ENCODE peak calls at places on chromosome 13, in five cellular contexts. Z, X, A, O and V are unnamed samples.

GRCh38 chr13:63297162-63297561 is 1881.5 kb upstream of the PCDH20 start:
- DNase-seq in Z (no peak), X (no peak), A (no peak), O (no peak), V (no peak)

GRCh38 chr13:19822673-19823072 is 39.9 kb upstream of the PSPC1 start:
- DNase-seq in Z (no peak), X (no peak), A (no peak), O (no peak), V (no peak)

GRCh38 chr13:110628477-110628793 is 13.1 kb downstream of the NAXD start:
- DNase-seq in Z (no peak), X (no peak), A (no peak), O (no peak), V (no peak)

GRCh38 chr13:46270416-46270815 is 58.7 kb downstream of the LRRC63 start:
- DNase-seq in Z (no peak), X (no peak), A (no peak), O (no peak), V (no peak)

GRCh38 chr13:106535552-106536243 is at the start of gene EFNB2:
- DNase-seq in Z (peak), X (peak), A (peak), O (peak), V (peak)

GRCh38 chr13:23960566-23961156 is 63.4 kb upstream of the C1QTNF9B start:
- DNase-seq in Z (no peak), X (no peak), A (no peak), O (no peak), V (no peak)

GRCh38 chr13:30466358-30466714 is 600 bp upstream of the HMGB1 start:
- DNase-seq in Z (no peak), X (no peak), A (no peak), O (no peak), V (no peak)

GRCh38 chr13:71624641-71625040 is 242.4 kb downstream of the DACH1 start:
- DNase-seq in Z (no peak), X (no peak), A (no peak), O (no peak), V (no peak)

GRCh38 chr13:28438598-28439334 is 56.2 kb downstream of the FLT1 start:
- DNase-seq in Z (no peak), X (no peak), A (no peak), O (no peak), V (no peak)

GRCh38 chr13:22074403-22074802 is 403.5 kb downstream of the FGF9 start:
- DNase-seq in Z (no peak), X (no peak), A (no peak), O (no peak), V (no peak)

GRCh38 chr13:112734696-112735547 is 45.1 kb downstream of the ATP11A start:
- DNase-seq in Z (no peak), X (no peak), A (no peak), O (no peak), V (no peak)

GRCh38 chr13:113411216-113412023 is 41.9 kb downstream of the ADPRHL1 start:
- DNase-seq in Z (no peak), X (peak), A (no peak), O (peak), V (no peak)

GRCh38 chr13:46334008-46334407 is 53.0 kb downstream of the RUBCNL start:
- DNase-seq in Z (no peak), X (no peak), A (no peak), O (no peak), V (no peak)

GRCh38 chr13:60358453-60358852 is 38.6 kb upstream of the TDRD3 start:
- DNase-seq in Z (no peak), X (no peak), A (no peak), O (no peak), V (no peak)

GRCh38 chr13:64774915-64775314 is 2455.2 kb downstream of the PCDH9 start:
- DNase-seq in Z (no peak), X (no peak), A (no peak), O (no peak), V (no peak)

GRCh38 chr13:63542704-63543215 is 2127.1 kb upstream of the PCDH20 start:
- DNase-seq in Z (no peak), X (no peak), A (no peak), O (no peak), V (no peak)

GRCh38 chr13:98014766-98015165 is 61.3 kb downstream of the IPO5 start:
- DNase-seq in Z (no peak), X (peak), A (no peak), O (no peak), V (no peak)

GRCh38 chr13:31175847-31176536 is 14.3 kb upstream of the HSPH1 start:
- DNase-seq in Z (no peak), X (no peak), A (no peak), O (no peak), V (no peak)

GRCh38 chr13:45068036-45069001 is 52.0 kb upstream of the GTF2F2 start:
- DNase-seq in Z (no peak), X (no peak), A (no peak), O (no peak), V (no peak)

GRCh38 chr13:46639033-46639981 is 86.3 kb downstream of the LRCH1 start:
- DNase-seq in Z (no peak), X (no peak), A (no peak), O (no peak), V (no peak)

GRCh38 chr13:112346173-112346898 is 29.8 kb upstream of the SPACA7 start:
- DNase-seq in Z (no peak), X (no peak), A (no peak), O (no peak), V (peak)

GRCh38 chr13:52447815-52448552 is 2.5 kb downstream of the VPS36 start:
- DNase-seq in Z (no peak), X (no peak), A (no peak), O (no peak), V (no peak)

GRCh38 chr13:107866007-107866665 is 349.2 kb downstream of the LIG4 start:
- DNase-seq in Z (no peak), X (no peak), A (no peak), O (no peak), V (peak)

GRCh38 chr13:32247887-32248286 is 67.3 kb downstream of the ZAR1L start:
- DNase-seq in Z (no peak), X (no peak), A (no peak), O (no peak), V (no peak)

GRCh38 chr13:22103628-22104027 is 432.8 kb downstream of the FGF9 start:
- DNase-seq in Z (no peak), X (no peak), A (no peak), O (no peak), V (no peak)

GRCh38 chr13:109720758-109721184 is 65.6 kb downstream of the IRS2 start:
- DNase-seq in Z (no peak), X (no peak), A (no peak), O (no peak), V (no peak)

GRCh38 chr13:26024558-26024957 is 27.3 kb downstream of the SHISA2 start:
- DNase-seq in Z (no peak), X (no peak), A (no peak), O (no peak), V (no peak)

GRCh38 chr13:57253551-57253950 is 86.6 kb downstream of the PRR20E start:
- DNase-seq in Z (no peak), X (no peak), A (no peak), O (no peak), V (no peak)

GRCh38 chr13:74032325-74032724 is 101.9 kb downstream of the KLF12 start:
- DNase-seq in Z (no peak), X (no peak), A (no peak), O (no peak), V (no peak)